ENCODE peak calls at places on chromosomes 7 and 10, in five cellular contexts. One of them, this sample, is unnamed.

GRCh38 chr7:130006771-130007170 is 44.4 kb downstream of the ZC3HC1 start:
- DNase-seq in astrocyte: no peak
- DNase-seq in cardiac muscle cell: no peak
- DNase-seq in endothelial cell of umbilical vein: no peak
- DNase-seq in heart right ventricle: no peak
- DNase-seq in this sample: no peak

GRCh38 chr10:91700273-91700672 is 67.4 kb upstream of the PPP1R3C start:
- DNase-seq in heart right ventricle: no peak
- DNase-seq in astrocyte: no peak
- DNase-seq in endothelial cell of umbilical vein: no peak
- DNase-seq in cardiac muscle cell: no peak
- DNase-seq in this sample: no peak

GRCh38 chr10:133087679-133088523 is at the start of gene ADGRA1:
- DNase-seq in cardiac muscle cell: peak
- DNase-seq in heart right ventricle: no peak
- DNase-seq in endothelial cell of umbilical vein: no peak
- DNase-seq in astrocyte: no peak
- DNase-seq in this sample: no peak

GRCh38 chr10:94108200-94108599 is 114.5 kb downstream of the PLCE1 start:
- DNase-seq in heart right ventricle: no peak
- DNase-seq in endothelial cell of umbilical vein: no peak
- DNase-seq in cardiac muscle cell: no peak
- DNase-seq in astrocyte: peak
- DNase-seq in this sample: no peak

GRCh38 chr10:124705021-124705740 is 39.0 kb downstream of the FAM53B start:
- DNase-seq in heart right ventricle: no peak
- DNase-seq in cardiac muscle cell: no peak
- DNase-seq in astrocyte: no peak
- DNase-seq in endothelial cell of umbilical vein: no peak
- DNase-seq in this sample: no peak

GRCh38 chr7:95213809-95214492 is 110.4 kb downstream of the PON1 start:
- DNase-seq in cardiac muscle cell: no peak
- DNase-seq in heart right ventricle: peak
- DNase-seq in astrocyte: peak
- DNase-seq in endothelial cell of umbilical vein: no peak
- DNase-seq in this sample: no peak

GRCh38 chr7:81669476-81670105 is 100.3 kb downstream of the HGF start:
- DNase-seq in astrocyte: no peak
- DNase-seq in heart right ventricle: no peak
- DNase-seq in cardiac muscle cell: no peak
- DNase-seq in endothelial cell of umbilical vein: no peak
- DNase-seq in this sample: no peak

GRCh38 chr7:44274623-44274975 is 50.8 kb downstream of the CAMK2B start:
- DNase-seq in endothelial cell of umbilical vein: no peak
- DNase-seq in astrocyte: no peak
- DNase-seq in cardiac muscle cell: no peak
- DNase-seq in heart right ventricle: no peak
- DNase-seq in this sample: no peak

GRCh38 chr7:73577627-73578341 is 595 bp downstream of the TBL2 start:
- DNase-seq in endothelial cell of umbilical vein: peak
- DNase-seq in heart right ventricle: no peak
- DNase-seq in astrocyte: no peak
- DNase-seq in cardiac muscle cell: no peak
- DNase-seq in this sample: no peak

GRCh38 chr7:97215556-97215955 is 98.1 kb downstream of the SDHAF3 start:
- DNase-seq in astrocyte: no peak
- DNase-seq in endothelial cell of umbilical vein: no peak
- DNase-seq in cardiac muscle cell: peak
- DNase-seq in heart right ventricle: no peak
- DNase-seq in this sample: no peak

GRCh38 chr7:2572101-2572842 is 13.5 kb downstream of the IQCE start:
- DNase-seq in heart right ventricle: no peak
- DNase-seq in cardiac muscle cell: no peak
- DNase-seq in endothelial cell of umbilical vein: no peak
- DNase-seq in astrocyte: peak
- DNase-seq in this sample: no peak

GRCh38 chr10:30559118-30559684 is 70.4 kb downstream of the LYZL2 start:
- DNase-seq in endothelial cell of umbilical vein: no peak
- DNase-seq in cardiac muscle cell: no peak
- DNase-seq in heart right ventricle: no peak
- DNase-seq in astrocyte: no peak
- DNase-seq in this sample: no peak

GRCh38 chr7:130972201-130972600 is 238.2 kb upstream of the KLF14 start:
- DNase-seq in cardiac muscle cell: no peak
- DNase-seq in heart right ventricle: no peak
- DNase-seq in astrocyte: no peak
- DNase-seq in endothelial cell of umbilical vein: no peak
- DNase-seq in this sample: no peak

GRCh38 chr7:28405662-28406061 is 6.7 kb upstream of the CREB5 start:
- DNase-seq in cardiac muscle cell: no peak
- DNase-seq in astrocyte: peak
- DNase-seq in endothelial cell of umbilical vein: peak
- DNase-seq in heart right ventricle: no peak
- DNase-seq in this sample: no peak

GRCh38 chr7:98281757-98282652 is 519 bp downstream of the BRI3 start:
- DNase-seq in heart right ventricle: no peak
- DNase-seq in astrocyte: no peak
- DNase-seq in cardiac muscle cell: no peak
- DNase-seq in endothelial cell of umbilical vein: peak
- DNase-seq in this sample: no peak

GRCh38 chr10:91743460-91743859 is 54.8 kb upstream of the TNKS2 start:
- DNase-seq in heart right ventricle: no peak
- DNase-seq in cardiac muscle cell: no peak
- DNase-seq in astrocyte: no peak
- DNase-seq in endothelial cell of umbilical vein: no peak
- DNase-seq in this sample: no peak

GRCh38 chr10:86706401-86706841 is 38.1 kb downstream of the LDB3 start:
- DNase-seq in astrocyte: no peak
- DNase-seq in endothelial cell of umbilical vein: no peak
- DNase-seq in cardiac muscle cell: no peak
- DNase-seq in heart right ventricle: no peak
- DNase-seq in this sample: no peak

GRCh38 chr10:101223274-101224059 is 5.8 kb downstream of the LBX1 start:
- DNase-seq in heart right ventricle: no peak
- DNase-seq in endothelial cell of umbilical vein: no peak
- DNase-seq in cardiac muscle cell: no peak
- DNase-seq in astrocyte: no peak
- DNase-seq in this sample: no peak

GRCh38 chr7:75639893-75640600 is 98.7 kb downstream of the HIP1 start:
- DNase-seq in astrocyte: no peak
- DNase-seq in heart right ventricle: no peak
- DNase-seq in endothelial cell of umbilical vein: no peak
- DNase-seq in cardiac muscle cell: peak
- DNase-seq in this sample: no peak

GRCh38 chr10:46227571-46228075 is 59.2 kb upstream of the ANTXRL start:
- DNase-seq in heart right ventricle: no peak
- DNase-seq in astrocyte: no peak
- DNase-seq in cardiac muscle cell: no peak
- DNase-seq in endothelial cell of umbilical vein: no peak
- DNase-seq in this sample: peak

GRCh38 chr7:31986878-31987518 is 83.2 kb downstream of the PDE1C start:
- DNase-seq in cardiac muscle cell: no peak
- DNase-seq in heart right ventricle: no peak
- DNase-seq in astrocyte: peak
- DNase-seq in endothelial cell of umbilical vein: peak
- DNase-seq in this sample: no peak

GRCh38 chr10:69901623-69902505 is 100.2 kb downstream of the COL13A1 start:
- DNase-seq in cardiac muscle cell: peak
- DNase-seq in heart right ventricle: no peak
- DNase-seq in endothelial cell of umbilical vein: peak
- DNase-seq in astrocyte: peak
- DNase-seq in this sample: no peak

GRCh38 chr7:33495207-33495606 is 365.8 kb downstream of the BBS9 start:
- DNase-seq in heart right ventricle: no peak
- DNase-seq in astrocyte: peak
- DNase-seq in endothelial cell of umbilical vein: no peak
- DNase-seq in cardiac muscle cell: peak
- DNase-seq in this sample: no peak

GRCh38 chr7:44213206-44213871 is 12.6 kb downstream of the YKT6 start:
- DNase-seq in astrocyte: no peak
- DNase-seq in endothelial cell of umbilical vein: no peak
- DNase-seq in heart right ventricle: peak
- DNase-seq in cardiac muscle cell: no peak
- DNase-seq in this sample: no peak

GRCh38 chr10:9311702-9312499 is 1257.4 kb downstream of the GATA3 start:
- DNase-seq in cardiac muscle cell: no peak
- DNase-seq in astrocyte: no peak
- DNase-seq in heart right ventricle: no peak
- DNase-seq in endothelial cell of umbilical vein: no peak
- DNase-seq in this sample: no peak

GRCh38 chr7:142886866-142887265 is 1.3 kb upstream of the TRPV6 start:
- DNase-seq in astrocyte: no peak
- DNase-seq in endothelial cell of umbilical vein: no peak
- DNase-seq in heart right ventricle: no peak
- DNase-seq in cardiac muscle cell: no peak
- DNase-seq in this sample: no peak

GRCh38 chr7:131196808-131197207 is 130.9 kb upstream of the MKLN1 start:
- DNase-seq in endothelial cell of umbilical vein: peak
- DNase-seq in cardiac muscle cell: peak
- DNase-seq in heart right ventricle: no peak
- DNase-seq in astrocyte: peak
- DNase-seq in this sample: no peak

DNA sequence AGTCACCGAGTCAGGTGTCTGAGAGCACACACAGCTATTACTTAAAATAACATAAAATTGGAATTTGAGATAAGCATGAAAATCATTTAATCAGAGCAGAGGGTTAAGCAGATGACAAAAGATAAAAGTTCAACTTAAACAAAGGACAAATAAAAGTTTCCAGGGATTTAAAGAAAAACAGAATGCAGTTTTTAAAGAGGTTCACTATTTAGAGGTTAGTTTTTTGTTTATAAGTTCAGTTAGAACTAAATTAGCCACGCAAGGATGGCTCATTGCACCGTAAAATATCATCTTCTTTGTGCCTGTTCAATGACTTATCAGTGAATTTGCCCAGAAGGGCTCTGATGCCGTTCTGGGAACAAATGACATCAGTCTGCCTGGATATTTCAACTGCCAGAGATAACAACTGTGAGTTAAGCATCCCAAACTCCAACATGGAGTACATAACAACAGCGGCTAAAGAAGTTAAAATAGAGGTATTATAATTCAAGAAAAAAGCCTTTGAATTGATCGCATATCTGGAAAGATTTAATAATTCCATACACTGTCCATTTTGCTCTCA is 107.8 kb downstream of the ANK3 start:
- DNase-seq in astrocyte: no peak
- DNase-seq in cardiac muscle cell: no peak
- DNase-seq in endothelial cell of umbilical vein: peak
- DNase-seq in heart right ventricle: no peak
- DNase-seq in this sample: no peak
- H3K27ac ChIP-seq in astrocyte: no peak
- H3K27ac ChIP-seq in cardiac muscle cell: peak
- H3K27ac ChIP-seq in endothelial cell of umbilical vein: peak
- H3K27ac ChIP-seq in heart right ventricle: peak
- H3K27ac ChIP-seq in this sample: no peak

GRCh38 chr10:77636967-77637473 is 588 bp downstream of the KCNMA1 start:
- DNase-seq in cardiac muscle cell: peak
- DNase-seq in astrocyte: no peak
- DNase-seq in heart right ventricle: no peak
- DNase-seq in endothelial cell of umbilical vein: no peak
- DNase-seq in this sample: no peak
- H3K4me3 ChIP-seq in cardiac muscle cell: peak
- H3K4me3 ChIP-seq in astrocyte: peak
- H3K4me3 ChIP-seq in heart right ventricle: peak
- H3K4me3 ChIP-seq in endothelial cell of umbilical vein: peak
- H3K4me3 ChIP-seq in this sample: no peak

GRCh38 chr7:89773594-89773993 is 380.7 kb upstream of the STEAP1 start:
- DNase-seq in endothelial cell of umbilical vein: no peak
- DNase-seq in astrocyte: no peak
- DNase-seq in heart right ventricle: no peak
- DNase-seq in cardiac muscle cell: no peak
- DNase-seq in this sample: no peak

GRCh38 chr7:89775459-89775858 is 378.8 kb upstream of the STEAP1 start:
- DNase-seq in heart right ventricle: no peak
- DNase-seq in cardiac muscle cell: no peak
- DNase-seq in astrocyte: no peak
- DNase-seq in endothelial cell of umbilical vein: no peak
- DNase-seq in this sample: no peak

GRCh38 chr7:89772276-89772675 is 382.0 kb upstream of the STEAP1 start:
- DNase-seq in heart right ventricle: no peak
- DNase-seq in astrocyte: no peak
- DNase-seq in endothelial cell of umbilical vein: no peak
- DNase-seq in cardiac muscle cell: no peak
- DNase-seq in this sample: no peak

GRCh38 chr7:89770156-89770555 is 384.1 kb upstream of the STEAP1 start:
- DNase-seq in astrocyte: no peak
- DNase-seq in cardiac muscle cell: no peak
- DNase-seq in endothelial cell of umbilical vein: peak
- DNase-seq in heart right ventricle: no peak
- DNase-seq in this sample: no peak

GRCh38 chr7:89771003-89771636 is 383.1 kb upstream of the STEAP1 start:
- DNase-seq in cardiac muscle cell: peak
- DNase-seq in astrocyte: no peak
- DNase-seq in endothelial cell of umbilical vein: peak
- DNase-seq in heart right ventricle: no peak
- DNase-seq in this sample: no peak
- TF ChIP-seq CTCF in cardiac muscle cell: no peak
- TF ChIP-seq CTCF in astrocyte: no peak
- TF ChIP-seq CTCF in endothelial cell of umbilical vein: no peak
- TF ChIP-seq CTCF in heart right ventricle: no peak
- TF ChIP-seq CTCF in this sample: no peak

DNA sequence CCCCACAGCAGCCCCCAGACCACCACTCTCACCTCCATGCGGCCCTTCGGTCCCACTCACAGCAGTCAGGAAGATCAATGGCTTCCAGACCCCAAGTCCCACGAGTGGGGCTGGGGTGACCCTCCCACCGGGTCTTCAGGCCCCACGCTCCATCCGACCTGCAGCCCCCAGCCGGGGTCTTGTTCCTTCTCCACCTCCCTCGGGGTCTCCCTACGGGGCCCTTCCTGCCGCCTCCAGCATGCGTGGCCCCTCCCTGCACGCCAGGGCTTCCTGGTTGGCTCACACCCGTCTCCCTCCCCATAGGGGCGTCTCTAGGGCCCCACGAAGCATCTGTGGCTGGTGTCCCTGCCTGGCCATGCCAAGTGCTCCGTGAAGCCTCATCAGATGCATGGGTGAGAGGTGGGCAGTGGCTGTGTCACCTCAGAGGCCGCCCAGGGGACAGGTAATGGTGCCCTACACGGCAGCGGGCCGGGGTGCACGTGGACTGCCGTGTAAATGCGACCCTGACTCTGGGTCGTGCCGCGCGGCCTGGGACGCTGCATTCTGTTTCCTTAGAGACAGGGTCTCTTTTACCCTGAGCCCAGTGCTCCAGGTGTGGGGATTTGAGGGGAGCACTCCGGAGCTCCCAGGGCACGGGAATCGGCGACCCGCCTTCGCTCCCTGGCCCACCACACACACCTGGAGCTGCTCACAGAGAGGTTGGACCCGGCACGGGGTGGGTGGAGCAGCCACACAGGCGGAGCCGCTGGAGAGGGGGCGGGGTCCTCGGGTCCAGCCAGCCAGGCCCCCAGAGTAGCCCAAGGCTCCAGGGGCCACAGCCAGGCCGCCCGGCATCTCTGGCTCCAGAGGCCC is 19.8 kb downstream of the ADAP1 start:
- DNase-seq in heart right ventricle: peak
- DNase-seq in astrocyte: no peak
- DNase-seq in endothelial cell of umbilical vein: no peak
- DNase-seq in cardiac muscle cell: no peak
- DNase-seq in this sample: no peak
- H3K27ac ChIP-seq in heart right ventricle: no peak
- H3K27ac ChIP-seq in astrocyte: no peak
- H3K27ac ChIP-seq in endothelial cell of umbilical vein: no peak
- H3K27ac ChIP-seq in cardiac muscle cell: no peak
- H3K27ac ChIP-seq in this sample: no peak